ENCODE peak calls at places on chromosome 4, in seven cellular contexts. W, X, O, V, F, C and U are unnamed samples.

GRCh38 chr4:147094228-147094627 is 148.6 kb upstream of the TTC29 start:
- DNase-seq in W (peak; percentile 2), X (no peak), O (no peak), V (no peak), F (no peak), C (no peak), U (no peak)

GRCh38 chr4:10762541-10762940 is 78.0 kb upstream of the CLNK start:
- DNase-seq in W (no peak), X (no peak), O (no peak), V (no peak), F (no peak), C (peak; percentile 67), U (no peak)

GRCh38 chr4:152369203-152369902 is 166.5 kb downstream of the FBXW7 start:
- DNase-seq in W (no peak), X (no peak), O (no peak), V (no peak), F (no peak), C (no peak), U (no peak)

GRCh38 chr4:106652095-106652494 is 283.5 kb upstream of the GIMD1 start:
- DNase-seq in W (no peak), X (no peak), O (no peak), V (no peak), F (no peak), C (no peak), U (no peak)

GRCh38 chr4:181259081-181259480 is 984.1 kb upstream of the TENM3 start:
- DNase-seq in W (no peak), X (no peak), O (no peak), V (no peak), F (no peak), C (no peak), U (no peak)

GRCh38 chr4:37685726-37686372 is 327 bp downstream of the RELL1 start:
- DNase-seq in W (no peak), X (no peak), O (peak; percentile 69), V (peak; percentile 77), F (peak; percentile 33), C (no peak), U (peak; percentile 41)

GRCh38 chr4:82899339-82899738 is 1.2 kb upstream of the THAP9 start:
- DNase-seq in W (no peak), X (no peak), O (no peak), V (no peak), F (no peak), C (no peak), U (no peak)

GRCh38 chr4:138540056-138540800 is 298.1 kb upstream of the SLC7A11 start:
- DNase-seq in W (no peak), X (no peak), O (no peak), V (no peak), F (no peak), C (no peak), U (no peak)

GRCh38 chr4:91958651-91959050 is 345.1 kb upstream of the GRID2 start:
- DNase-seq in W (no peak), X (no peak), O (no peak), V (no peak), F (no peak), C (no peak), U (no peak)

GRCh38 chr4:145061325-145061920 is 36.6 kb downstream of the ANAPC10 start:
- DNase-seq in W (no peak), X (no peak), O (no peak), V (no peak), F (no peak), C (peak; percentile 40), U (no peak)

GRCh38 chr4:138645289-138645688 is 370.3 kb upstream of the NOCT start:
- DNase-seq in W (no peak), X (no peak), O (no peak), V (no peak), F (no peak), C (no peak), U (no peak)

GRCh38 chr4:146342600-146343192 is 128.4 kb downstream of the REELD1 start:
- DNase-seq in W (peak; percentile 19), X (no peak), O (no peak), V (no peak), F (no peak), C (no peak), U (no peak)

GRCh38 chr4:125313497-125313896 is 1.3 kb upstream of the FAT4 start:
- DNase-seq in W (peak; percentile 58), X (no peak), O (no peak), V (no peak), F (no peak), C (peak; percentile 77), U (no peak)

GRCh38 chr4:16818005-16818404 is 80.4 kb downstream of the LDB2 start:
- DNase-seq in W (no peak), X (no peak), O (no peak), V (no peak), F (no peak), C (no peak), U (no peak)

GRCh38 chr4:122679946-122680345 is 52.6 kb upstream of the BBS12 start:
- DNase-seq in W (no peak), X (no peak), O (no peak), V (no peak), F (no peak), C (no peak), U (no peak)

GRCh38 chr4:15457401-15458201 is 12.1 kb upstream of the CC2D2A start:
- DNase-seq in W (no peak), X (no peak), O (no peak), V (no peak), F (no peak), C (no peak), U (no peak)

GRCh38 chr4:168832746-168833575 is 177.1 kb downstream of the CBR4 start:
- DNase-seq in W (peak; percentile 17), X (no peak), O (peak; percentile 53), V (peak; percentile 74), F (no peak), C (no peak), U (no peak)

GRCh38 chr4:124890522-124890921 is 178.0 kb upstream of the ANKRD50 start:
- DNase-seq in W (no peak), X (no peak), O (no peak), V (no peak), F (no peak), C (no peak), U (no peak)

GRCh38 chr4:26226978-26227377 is 93.8 kb upstream of the RBPJ start:
- DNase-seq in W (no peak), X (no peak), O (no peak), V (no peak), F (no peak), C (no peak), U (no peak)